ENCODE peak calls at places on chromosomes 2 and 18, in six cellular contexts. T, Z, Y, X, B and A are unnamed samples.

GRCh38 chr2:162636206-162636728 is 202.3 kb downstream of the KCNH7 start:
- DNase-seq in T (no peak), Z (no peak), Y (no peak), X (no peak), B (no peak), A (no peak)

GRCh38 chr2:128765822-128766221 is 447.2 kb upstream of the HS6ST1 start:
- DNase-seq in T (no peak), Z (no peak), Y (no peak), X (no peak), B (no peak), A (no peak)

GRCh38 chr2:85804583-85804982 is 50.8 kb downstream of the ATOH8 start:
- DNase-seq in T (no peak), Z (peak), Y (no peak), X (no peak), B (no peak), A (no peak)

GRCh38 chr2:203446071-203446481 is 89.0 kb downstream of the RAPH1 start:
- DNase-seq in T (no peak), Z (no peak), Y (no peak), X (no peak), B (no peak), A (no peak)

GRCh38 chr2:19124135-19124534 is 234.3 kb downstream of the OSR1 start:
- DNase-seq in T (no peak), Z (no peak), Y (no peak), X (no peak), B (no peak), A (no peak)

GRCh38 chr2:196314780-196315179 is 143.4 kb upstream of the STK17B start:
- DNase-seq in T (no peak), Z (no peak), Y (no peak), X (no peak), B (no peak), A (no peak)

GRCh38 chr18:10965104-10965503 is 184.3 kb downstream of the PIEZO2 start:
- DNase-seq in T (no peak), Z (no peak), Y (no peak), X (no peak), B (no peak), A (no peak)

GRCh38 chr2:223494496-223494895 is 107.7 kb downstream of the SCG2 start:
- DNase-seq in T (no peak), Z (no peak), Y (no peak), X (no peak), B (no peak), A (no peak)

GRCh38 chr2:159032580-159032979 is 64.1 kb downstream of the TANC1 start:
- DNase-seq in T (no peak), Z (no peak), Y (no peak), X (peak), B (no peak), A (no peak)

GRCh38 chr2:159032156-159032555 is 63.7 kb downstream of the TANC1 start:
- DNase-seq in T (no peak), Z (no peak), Y (no peak), X (no peak), B (no peak), A (no peak)

GRCh38 chr2:159028776-159029175 is 60.3 kb downstream of the TANC1 start:
- DNase-seq in T (no peak), Z (no peak), Y (no peak), X (no peak), B (no peak), A (no peak)

GRCh38 chr2:159029936-159030335 is 61.5 kb downstream of the TANC1 start:
- DNase-seq in T (no peak), Z (no peak), Y (no peak), X (no peak), B (no peak), A (no peak)

DNA sequence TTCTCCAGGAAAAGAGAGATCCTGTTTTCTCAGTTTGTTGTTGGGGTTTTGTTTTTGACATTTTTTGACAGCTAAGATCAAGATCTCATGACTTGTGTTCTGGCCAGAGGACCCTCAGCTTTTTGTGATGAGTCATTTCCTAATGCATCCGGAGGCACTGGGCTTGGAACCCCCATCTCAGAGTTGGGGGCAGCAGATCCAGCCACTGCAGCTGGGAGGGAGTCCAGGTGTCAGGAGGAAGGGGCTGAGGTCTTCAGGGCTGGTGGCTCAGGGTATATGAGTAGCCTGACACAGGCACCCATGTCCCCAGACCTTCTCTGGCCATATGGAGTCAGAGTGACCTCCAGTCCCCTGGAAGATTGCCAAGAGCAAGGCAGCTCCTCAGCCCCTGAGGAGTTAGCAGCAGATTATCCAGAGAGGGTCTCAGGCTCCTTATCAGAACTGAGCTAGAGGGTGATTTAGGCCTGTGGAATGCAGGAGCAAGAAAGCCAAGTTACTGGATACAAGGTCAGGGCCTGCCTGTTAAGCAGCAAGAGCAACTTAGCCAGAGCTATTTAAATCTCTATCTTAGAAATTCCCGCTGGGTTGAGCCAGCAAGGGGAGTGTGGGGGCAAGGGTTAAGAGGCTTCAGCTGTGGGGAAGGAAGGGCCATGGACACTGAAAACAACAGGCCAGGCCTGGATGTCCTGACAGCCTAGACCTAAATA is 62.4 kb downstream of the TANC1 start:
- DNase-seq in T (peak), Z (peak), Y (peak), X (no peak), B (no peak), A (no peak)
- TF ChIP-seq POLR2A in T (no peak), Z (no peak), Y (no peak), X (no peak), B (no peak), A (no peak)

GRCh38 chr18:57640749-57641148 is 19.1 kb upstream of the NARS1 start:
- DNase-seq in T (no peak), Z (no peak), Y (no peak), X (no peak), B (no peak), A (no peak)
- TF ChIP-seq TAF1 in T (no peak), Z (no peak), Y (no peak), X (no peak), B (no peak), A (no peak)

GRCh38 chr18:25055076-25055475 is 296.9 kb downstream of the ZNF521 start:
- DNase-seq in T (no peak), Z (no peak), Y (no peak), X (no peak), B (no peak), A (no peak)
- TF ChIP-seq POLR2A in T (no peak), Z (no peak), Y (no peak), X (no peak), B (no peak), A (no peak)

GRCh38 chr2:181231886-181232644 is 225.1 kb upstream of the ITGA4 start:
- DNase-seq in T (no peak), Z (no peak), Y (no peak), X (no peak), B (no peak), A (no peak)
- TF ChIP-seq TAF1 in T (no peak), Z (no peak), Y (no peak), X (no peak), B (no peak), A (no peak)

GRCh38 chr18:9913151-9913525 is 678 bp upstream of the VAPA start:
- DNase-seq in T (no peak), Z (no peak), Y (no peak), X (no peak), B (no peak), A (no peak)

GRCh38 chr18:9914584-9915290 is 921 bp downstream of the VAPA start:
- DNase-seq in T (peak), Z (no peak), Y (no peak), X (no peak), B (peak), A (peak)

GRCh38 chr18:9915291-9916066 is 1.7 kb downstream of the VAPA start:
- DNase-seq in T (no peak), Z (no peak), Y (no peak), X (no peak), B (no peak), A (no peak)

GRCh38 chr18:9914334-9914583 is 443 bp downstream of the VAPA start:
- DNase-seq in T (no peak), Z (peak), Y (no peak), X (no peak), B (no peak), A (no peak)

DNA sequence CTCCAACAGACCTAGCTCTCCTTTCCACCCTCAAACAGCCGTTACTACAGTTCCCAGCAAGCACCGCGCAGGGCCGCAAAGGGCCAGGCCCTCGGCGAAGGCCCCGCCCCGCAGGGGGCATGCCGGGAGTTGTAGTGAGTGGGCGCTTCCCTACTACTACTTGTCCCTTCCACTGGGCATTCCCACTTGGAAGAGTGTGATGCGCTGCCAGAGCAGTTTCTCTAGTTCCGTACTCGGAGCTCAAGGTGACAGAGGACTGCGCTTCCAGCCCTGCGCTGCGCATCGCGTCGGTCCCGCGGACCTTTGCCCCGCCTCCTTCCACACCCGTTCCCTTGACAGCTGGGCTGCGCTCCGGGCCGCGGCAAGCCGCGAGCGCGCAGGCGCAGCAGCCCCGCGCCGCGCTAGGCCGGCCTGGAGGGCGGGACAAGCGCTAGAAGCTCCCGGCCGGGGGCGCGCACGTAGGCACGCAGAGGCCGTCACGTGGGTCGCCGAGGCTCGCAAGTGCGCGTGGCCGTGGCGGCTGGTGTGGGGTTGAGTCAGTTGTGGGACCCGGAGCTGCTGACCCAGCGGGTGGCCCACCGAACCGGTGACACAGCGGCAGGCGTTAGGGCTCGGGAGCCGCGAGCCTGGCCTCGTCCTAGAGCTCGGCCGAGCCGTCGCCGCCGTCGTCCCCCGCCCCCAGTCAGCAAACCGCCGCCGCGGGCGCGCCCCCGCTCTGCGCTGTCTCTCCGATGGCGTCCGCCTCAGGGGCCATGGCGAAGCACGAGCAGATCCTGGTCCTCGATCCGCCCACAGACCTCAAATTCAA is at the start of gene VAPA:
- DNase-seq in T (peak), Z (peak), Y (peak), X (peak), B (peak), A (peak)
- TF ChIP-seq POLR2A in T (peak), Z (peak), Y (peak), X (peak), B (peak), A (peak)

GRCh38 chr2:127700527-127701192 is 637 bp upstream of the SFT2D3 start:
- DNase-seq in T (peak), Z (peak), Y (peak), X (peak), B (peak), A (peak)
- TF ChIP-seq TAF1 in T (no peak), Z (peak), Y (peak), X (no peak), B (no peak), A (peak)